ENCODE peak calls at places on chromosome 13, in ten cellular contexts. U is GM03348; N is upper lobe of right lung; P is WTC11; R is stimulated activated CD8-positive, alpha-beta memory T cell treated with anti-CD3 and anti-CD28 coated beads, Interleukin-2, amount 100 ng/mL, for 48 hours; G is GOT3; T is Right ventricle myocardium superior; V is amygdala; J is activated CD8-positive, alpha-beta T cell treated with anti-CD3 and anti-CD28 coated beads, Interleukin-2, amount 10 ng/mL, durations not matched to agents 7 days and 5 days; E is activated CD4-positive, CD25-positive, alpha-beta regulatory T cell treated with anti-CD3 and anti-CD28 coated beads, Interleukin-2, amount 50 U/mL, for 16 hours. S is an unnamed sample.
A peak's percentile ranks its signal among the peaks of the same experiment; 100 is the strongest.

GRCh38 chr13:110055089-110055488 is 251.9 kb downstream of the COL4A1 start:
- DNase-seq in U (peak; percentile 54), R (no peak), J (no peak), E (no peak), V (no peak), N (no peak), G (no peak), T (no peak), P (no peak), S (no peak)

GRCh38 chr13:100297413-100297812 is 208.5 kb downstream of the PCCA start:
- DNase-seq in T (no peak), P (no peak), G (no peak), V (no peak), E (no peak), U (no peak), R (no peak), N (no peak), J (no peak), S (no peak)

GRCh38 chr13:32911506-32911905 is 104.7 kb upstream of the KL start:
- DNase-seq in V (no peak), R (no peak), E (no peak), P (peak; percentile 41), J (peak; percentile 56), T (no peak), U (peak; percentile 64), G (no peak), N (no peak), S (peak; percentile 46)

GRCh38 chr13:72397265-72397664 is 330.2 kb downstream of the MZT1 start:
- DNase-seq in E (no peak), G (no peak), P (no peak), V (no peak), N (no peak), R (no peak), T (no peak), J (no peak), U (no peak), S (no peak)

GRCh38 chr13:80249906-80250513 is 90.9 kb downstream of the SPRY2 start:
- DNase-seq in T (no peak), R (no peak), J (no peak), N (no peak), P (no peak), V (no peak), G (no peak), E (no peak), U (peak; percentile 26), S (no peak)

GRCh38 chr13:41465215-41465907 is 8.0 kb downstream of the RGCC start:
- DNase-seq in V (no peak), G (no peak), J (peak; percentile 95), T (peak; percentile 66), P (no peak), R (peak; percentile 71), E (peak; percentile 76), N (peak; percentile 77), U (peak; percentile 74), S (no peak)

GRCh38 chr13:26061947-26062346 is 10.1 kb upstream of the SHISA2 start:
- DNase-seq in U (peak; percentile 29), V (no peak), P (no peak), T (no peak), G (no peak), N (no peak), J (no peak), E (no peak), R (no peak), S (no peak)

GRCh38 chr13:25881136-25881926 is 170.5 kb downstream of the SHISA2 start:
- DNase-seq in R (no peak), P (no peak), V (no peak), U (no peak), T (no peak), G (no peak), N (no peak), E (no peak), J (no peak), S (no peak)

GRCh38 chr13:114135731-114136171 is 3.3 kb upstream of the RASA3 start:
- DNase-seq in P (peak; percentile 20), J (peak; percentile 20), R (no peak), G (no peak), N (peak; percentile 36), U (no peak), T (no peak), E (no peak), V (no peak), S (no peak)

GRCh38 chr13:30313307-30313706 is 6.0 kb upstream of the KATNAL1 start:
- DNase-seq in U (peak; percentile 21), E (no peak), N (no peak), T (no peak), G (no peak), P (no peak), R (no peak), V (no peak), J (no peak), S (no peak)

GRCh38 chr13:32225494-32225931 is 89.7 kb downstream of the ZAR1L start:
- DNase-seq in T (no peak), J (no peak), G (no peak), R (no peak), P (no peak), N (no peak), V (no peak), U (peak; percentile 48), E (no peak), S (no peak)

GRCh38 chr13:26219726-26220125 is 2.4 kb downstream of the RNF6 start:
- DNase-seq in N (no peak), V (no peak), G (no peak), R (no peak), U (no peak), E (no peak), T (no peak), J (no peak), P (no peak), S (no peak)

GRCh38 chr13:59266478-59267063 is 897.2 kb downstream of the DIAPH3 start:
- DNase-seq in E (no peak), G (no peak), T (no peak), V (no peak), U (no peak), R (no peak), J (no peak), P (no peak), N (no peak), S (no peak)

GRCh38 chr13:111627596-111627995 is 307.2 kb downstream of the TEX29 start:
- DNase-seq in V (no peak), J (no peak), N (no peak), R (no peak), P (no peak), U (no peak), T (no peak), G (no peak), E (no peak), S (no peak)

GRCh38 chr13:47168086-47168485 is 271.2 kb upstream of the HTR2A start:
- DNase-seq in G (no peak), T (no peak), V (no peak), P (no peak), U (no peak), J (no peak), N (no peak), E (no peak), R (no peak), S (no peak)

GRCh38 chr13:46109451-46109850 is 4.6 kb upstream of the CPB2 start:
- DNase-seq in P (no peak), R (no peak), E (no peak), N (no peak), G (no peak), J (no peak), U (no peak), V (no peak), T (no peak), S (no peak)

GRCh38 chr13:31110169-31110568 is 51.5 kb downstream of the HSPH1 start:
- DNase-seq in E (no peak), G (no peak), R (no peak), V (no peak), J (no peak), P (no peak), N (no peak), U (no peak), T (no peak), S (no peak)